ENCODE peak calls at places on chromosomes 2 and 18, in six cellular contexts. B is breast epithelium, K is right cardiac atrium, V is heart right ventricle, I is AG04450, D is Peyer's patch. X is an unnamed sample. For H3K27me3, the result is how much of the 10 kb centered on the place peaks cover.

GRCh38 chr18:64244571-64244970 is 95.7 kb upstream of the LINC00305 start:
- DNase-seq in I (no peak), K (no peak), D (peak), V (peak), B (no peak), X (no peak)

GRCh38 chr2:30665761-30666306 is 141.4 kb downstream of the CAPN13 start:
- DNase-seq in V (no peak), B (no peak), D (no peak), I (no peak), K (no peak), X (no peak)

GRCh38 chr18:46562674-46563192 is 94.3 kb downstream of the LOXHD1 start:
- DNase-seq in K (no peak), V (no peak), D (no peak), I (no peak), B (no peak), X (no peak)

GRCh38 chr2:141508806-141509595 is 621.8 kb downstream of the LRP1B start:
- DNase-seq in I (no peak), D (no peak), K (no peak), B (no peak), V (no peak), X (no peak)

GRCh38 chr2:61816480-61817355 is 37.1 kb downstream of the FAM161A start:
- DNase-seq in V (peak), K (no peak), B (no peak), D (no peak), I (no peak), X (no peak)

GRCh38 chr18:24022141-24022540 is 7.6 kb downstream of the TTC39C start:
- DNase-seq in V (no peak), D (no peak), I (no peak), B (no peak), K (no peak), X (no peak)

GRCh38 chr18:35432565-35433001 is 55.4 kb upstream of the ZNF396 start:
- DNase-seq in K (no peak), B (no peak), V (no peak), D (no peak), I (no peak), X (no peak)

GRCh38 chr2:38066415-38066814 is 9.5 kb downstream of the CYP1B1 start:
- DNase-seq in I (no peak), D (no peak), K (no peak), B (no peak), V (no peak), X (no peak)

GRCh38 chr18:49022311-49023280 is 71.8 kb upstream of the SMAD7 start:
- DNase-seq in D (no peak), I (no peak), K (peak), V (no peak), B (peak), X (no peak)

GRCh38 chr2:120993661-120994060 is 258.0 kb downstream of the GLI2 start:
- DNase-seq in K (no peak), B (no peak), I (no peak), D (no peak), V (no peak), X (no peak)

GRCh38 chr2:132503621-132504200 is 87.1 kb downstream of the GPR39 start:
- DNase-seq in K (no peak), B (no peak), D (no peak), V (no peak), I (no peak), X (no peak)

GRCh38 chr2:26925100-26925791 is 45.2 kb upstream of the MAPRE3 start:
- DNase-seq in V (no peak), K (no peak), B (no peak), I (no peak), D (peak), X (no peak)

GRCh38 chr2:26922638-26923466 is 47.6 kb upstream of the MAPRE3 start:
- DNase-seq in V (peak), I (no peak), D (peak), K (no peak), B (no peak), X (peak)

GRCh38 chr2:26917135-26917836 is 53.2 kb upstream of the MAPRE3 start:
- DNase-seq in D (no peak), B (no peak), I (no peak), V (no peak), K (no peak), X (no peak)

GRCh38 chr2:26924731-26925099 is 45.7 kb upstream of the MAPRE3 start:
- DNase-seq in D (peak), V (no peak), B (no peak), I (no peak), K (no peak), X (no peak)

DNA sequence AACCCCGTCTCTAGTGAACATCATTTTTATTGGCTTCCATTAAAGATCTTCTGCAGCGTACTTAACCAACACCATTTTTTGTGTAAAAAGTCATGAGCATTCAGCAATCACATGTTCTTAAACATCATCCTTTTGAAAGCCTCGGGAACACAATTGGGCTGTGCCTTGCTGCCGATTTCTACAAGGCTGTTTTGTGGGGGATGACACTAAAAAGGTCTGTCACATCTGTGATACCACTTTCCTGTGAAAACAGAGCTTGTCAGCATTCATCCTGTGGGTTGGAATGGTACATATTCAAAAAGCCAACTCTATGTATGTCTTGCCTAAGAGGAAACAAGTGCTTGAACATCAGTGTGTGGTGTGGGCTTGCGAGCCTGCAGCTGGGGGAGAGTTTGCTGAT is 49.1 kb upstream of the MAPRE3 start:
- DNase-seq in I (no peak), V (no peak), B (no peak), D (no peak), K (no peak), X (no peak)
- H3K27me3 ChIP-seq in I (under half), V (under half), B (under half), D (under half), K (under half), X (under half)

GRCh38 chr2:148933456-148933855 is 58.4 kb downstream of the KIF5C start:
- DNase-seq in D (no peak), B (no peak), I (no peak), K (no peak), V (no peak), X (no peak)

GRCh38 chr2:148936857-148937450 is 61.9 kb downstream of the KIF5C start:
- DNase-seq in I (no peak), B (no peak), D (no peak), V (no peak), K (no peak), X (no peak)

GRCh38 chr2:148932536-148932935 is 57.5 kb downstream of the KIF5C start:
- DNase-seq in K (no peak), B (no peak), I (no peak), D (no peak), V (no peak), X (no peak)

GRCh38 chr2:148939271-148939670 is 64.2 kb downstream of the KIF5C start:
- DNase-seq in B (no peak), V (no peak), D (no peak), K (no peak), I (no peak), X (no peak)

GRCh38 chr2:148935791-148936190 is 60.8 kb downstream of the KIF5C start:
- DNase-seq in V (no peak), I (no peak), B (no peak), K (no peak), D (no peak), X (no peak)
- H3K27me3 ChIP-seq in V (under half), I (under half), B (under half), K (under half), D (under half), X (under half)

DNA sequence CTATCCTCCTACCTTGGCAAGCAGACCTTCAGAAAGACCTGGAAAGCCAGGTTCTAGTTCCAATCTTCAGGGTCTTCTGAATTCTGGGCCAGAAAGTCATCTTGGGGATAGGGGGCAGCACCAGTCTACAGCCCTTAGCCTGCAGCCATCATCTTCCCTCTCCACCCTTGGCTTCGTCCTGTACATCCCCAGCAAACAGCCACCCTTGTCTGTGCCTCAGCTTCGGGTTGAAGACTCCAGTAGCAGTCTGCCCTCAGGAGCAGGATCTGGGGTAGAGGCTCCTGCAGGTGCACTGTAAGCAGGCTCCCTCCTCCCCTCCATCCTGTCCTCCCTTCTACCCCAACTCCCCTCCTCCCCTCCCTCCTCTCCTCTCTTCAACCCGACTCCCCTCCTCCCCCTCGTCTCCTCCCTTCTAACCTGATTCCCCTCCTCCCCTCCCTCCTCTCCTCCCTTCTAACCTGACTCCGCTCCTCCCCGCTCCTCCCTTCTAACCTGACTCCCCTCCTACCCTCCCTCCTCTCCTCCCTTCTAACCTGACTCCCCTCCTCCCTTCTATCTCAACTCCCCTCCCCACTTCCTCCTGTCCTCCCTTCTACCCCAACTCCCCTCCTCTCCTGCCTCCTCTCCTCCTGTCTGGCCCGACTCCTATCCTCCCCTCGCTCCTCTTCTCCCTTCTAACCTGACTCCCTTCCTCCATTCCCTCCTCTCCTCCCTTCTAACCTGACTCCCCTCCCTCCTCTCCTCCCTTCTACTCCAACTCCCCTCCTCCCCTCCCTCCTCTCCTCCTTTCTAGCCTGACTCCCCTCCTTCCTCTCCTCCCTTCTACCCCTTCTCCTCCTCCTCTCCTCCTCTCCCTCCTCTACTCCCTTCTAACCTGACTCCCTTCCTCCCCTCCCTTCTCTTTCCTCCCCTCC is 90.1 kb upstream of the SMAD2 start:
- DNase-seq in D (peak), B (peak), K (peak), V (no peak), I (no peak), X (no peak)
- H3K27me3 ChIP-seq in D (under half), B (under half), K (under half), V (under half), I (under half), X (under half)

GRCh38 chr2:176172007-176172747 is 15.1 kb downstream of the HOXD3 start:
- DNase-seq in I (no peak), D (no peak), V (no peak), K (no peak), B (no peak), X (no peak)
- H3K27me3 ChIP-seq in I (half or more), D (under half), V (half or more), K (under half), B (under half), X (under half)

GRCh38 chr2:86333378-86333777 is 4.0 kb downstream of the REEP1 start:
- DNase-seq in V (no peak), D (no peak), K (no peak), I (no peak), B (no peak), X (no peak)
- H3K27me3 ChIP-seq in V (under half), D (under half), K (under half), I (under half), B (under half), X (under half)

X was measured in body of pancreas.